ENCODE peak calls at places on chromosomes 11 and 22, in seven cellular contexts. E is mucosa of descending colon, F is adrenal gland, S is lung, U is AG09309, G is HTR-8/SVneo, N is putamen. D is an unnamed sample.

GRCh38 chr11:96279018-96279417 is 64.0 kb downstream of the MAML2 start:
- DNase-seq in E (no peak), F (no peak), S (no peak), U (no peak), G (no peak), N (no peak), D (no peak)

GRCh38 chr11:116366980-116367640 is 405.7 kb downstream of the BUD13 start:
- DNase-seq in E (no peak), F (no peak), S (no peak), U (no peak), G (no peak), N (no peak), D (no peak)

GRCh38 chr22:24772493-24773220 is 1.9 kb downstream of the PIWIL3 start:
- DNase-seq in E (no peak), F (no peak), S (no peak), U (no peak), G (peak), N (no peak), D (no peak)

GRCh38 chr11:119320593-119321524 is 3.9 kb upstream of the MCAM start:
- DNase-seq in E (no peak), F (peak), S (peak), U (no peak), G (no peak), N (no peak), D (no peak)

GRCh38 chr11:125141686-125142535 is 22.6 kb upstream of the PKNOX2 start:
- DNase-seq in E (peak), F (peak), S (peak), U (no peak), G (peak), N (no peak), D (peak)

GRCh38 chr11:118715837-118716260 is 36.4 kb upstream of the TREH start:
- DNase-seq in E (no peak), F (no peak), S (no peak), U (no peak), G (no peak), N (no peak), D (no peak)

GRCh38 chr11:61732705-61733104 is 19.7 kb upstream of the MYRF start:
- DNase-seq in E (no peak), F (no peak), S (no peak), U (no peak), G (no peak), N (no peak), D (no peak)

GRCh38 chr22:22772883-22773282 is 114.7 kb upstream of the IGLL5 start:
- DNase-seq in E (no peak), F (no peak), S (no peak), U (no peak), G (no peak), N (no peak), D (no peak)

GRCh38 chr11:130778026-130778425 is 138.3 kb downstream of the SNX19 start:
- DNase-seq in E (no peak), F (no peak), S (peak), U (no peak), G (no peak), N (no peak), D (no peak)

GRCh38 chr11:9148727-9149126 is 57.3 kb upstream of the SCUBE2 start:
- DNase-seq in E (no peak), F (no peak), S (no peak), U (no peak), G (no peak), N (no peak), D (no peak)

GRCh38 chr11:6943131-6943530 is 16.9 kb downstream of the ZNF215 start:
- DNase-seq in E (no peak), F (no peak), S (no peak), U (no peak), G (no peak), N (no peak), D (no peak)

GRCh38 chr11:80104196-80104595 is 663.4 kb upstream of the TENM4 start:
- DNase-seq in E (no peak), F (no peak), S (no peak), U (peak), G (no peak), N (no peak), D (no peak)

GRCh38 chr11:95147364-95147905 is 57.8 kb downstream of the ENDOD1 start:
- DNase-seq in E (peak), F (peak), S (no peak), U (peak), G (peak), N (peak), D (no peak)

GRCh38 chr11:112961146-112961668 is at the start of gene NCAM1:
- DNase-seq in E (peak), F (peak), S (peak), U (peak), G (peak), N (peak), D (peak)

GRCh38 chr11:94068764-94069163 is 47.6 kb downstream of the HEPHL1 start:
- DNase-seq in E (no peak), F (no peak), S (no peak), U (no peak), G (no peak), N (no peak), D (no peak)

D was measured in CD8-positive, alpha-beta T cell.